ENCODE peak calls at places on chromosome 18, in ten cellular contexts. C is thoracic aorta; V is lung; Y is esophagus squamous epithelium; W is CD8-positive, alpha-beta memory T cell; E is AG04450; I is uterus; S is mammary epithelial cell; L is lower lobe of right lung; F is psoas muscle. A is an unnamed sample.
A peak's percentile ranks its signal among the peaks of the same experiment; 100 is the strongest.

GRCh38 chr18:34772887-34773286 is 62.8 kb downstream of the DTNA start:
- DNase-seq in V (no peak), F (no peak), S (no peak), L (no peak), W (no peak), C (no peak), E (no peak), Y (no peak), I (no peak), A (no peak)

GRCh38 chr18:63758616-63759015 is 16.6 kb upstream of the SERPINB7 start:
- DNase-seq in V (no peak), S (no peak), L (no peak), I (no peak), C (no peak), E (no peak), W (no peak), F (no peak), Y (no peak), A (no peak)

GRCh38 chr18:66344227-66344626 is 259.7 kb downstream of the CDH19 start:
- DNase-seq in W (no peak), V (peak; percentile 35), F (no peak), S (no peak), C (no peak), Y (no peak), E (no peak), L (no peak), I (no peak), A (no peak)

GRCh38 chr18:26686532-26686931 is 138.2 kb upstream of the KCTD1 start:
- DNase-seq in Y (no peak), F (no peak), C (no peak), S (no peak), L (no peak), V (no peak), I (no peak), E (no peak), W (no peak), A (no peak)

GRCh38 chr18:43396266-43396665 is 119.0 kb upstream of the SYT4 start:
- DNase-seq in C (no peak), Y (no peak), V (no peak), W (no peak), F (no peak), L (no peak), I (no peak), S (no peak), E (no peak), A (no peak)

GRCh38 chr18:35406666-35407065 is 29.5 kb upstream of the ZNF396 start:
- DNase-seq in E (no peak), Y (no peak), W (no peak), S (peak; percentile 18), C (no peak), V (no peak), I (no peak), F (no peak), L (no peak), A (no peak)

GRCh38 chr18:46596119-46596518 is 60.9 kb downstream of the LOXHD1 start:
- DNase-seq in W (no peak), Y (no peak), F (no peak), S (no peak), L (no peak), I (no peak), V (no peak), C (no peak), E (no peak), A (no peak)

GRCh38 chr18:49527631-49528327 is 34.1 kb upstream of the LIPG start:
- DNase-seq in W (no peak), V (no peak), L (no peak), I (no peak), S (no peak), F (no peak), E (no peak), Y (no peak), C (no peak), A (no peak)

GRCh38 chr18:45828917-45829811 is 3.7 kb downstream of the SIGLEC15 start:
- DNase-seq in Y (no peak), E (no peak), F (no peak), S (no peak), W (no peak), C (no peak), V (peak; percentile 66), I (no peak), L (peak; percentile 61), A (no peak)

GRCh38 chr18:34729740-34730338 is 19.7 kb downstream of the DTNA start:
- DNase-seq in E (no peak), S (no peak), L (no peak), Y (no peak), W (no peak), I (no peak), V (no peak), C (no peak), F (no peak), A (no peak)

GRCh38 chr18:69469444-69469919 is 68.8 kb downstream of the DOK6 start:
- DNase-seq in W (no peak), C (no peak), V (no peak), Y (no peak), L (no peak), E (no peak), S (no peak), F (no peak), I (no peak), A (no peak)

GRCh38 chr18:49561377-49562193 is at the start of gene LIPG:
- DNase-seq in V (peak; percentile 70), I (no peak), S (peak; percentile 97), C (no peak), F (peak; percentile 25), L (peak; percentile 58), W (peak; percentile 13), Y (no peak), E (no peak), A (peak; percentile 82)

GRCh38 chr18:26575865-26576217 is 27.5 kb upstream of the KCTD1 start:
- DNase-seq in I (no peak), F (no peak), L (no peak), S (no peak), E (no peak), W (no peak), C (no peak), Y (no peak), V (no peak), A (no peak)

GRCh38 chr18:43422483-43422882 is 145.2 kb upstream of the SYT4 start:
- DNase-seq in L (no peak), Y (no peak), W (no peak), F (no peak), V (no peak), S (no peak), C (no peak), I (no peak), E (no peak), A (no peak)

GRCh38 chr18:35376393-35376741 is 770 bp downstream of the ZNF396 start:
- DNase-seq in V (no peak), E (no peak), C (no peak), Y (no peak), L (peak; percentile 73), I (no peak), S (no peak), W (no peak), F (peak; percentile 33), A (no peak)

GRCh38 chr18:79397830-79398761 is 2.4 kb downstream of the NFATC1 start:
- DNase-seq in V (no peak), E (no peak), C (no peak), Y (no peak), S (no peak), I (no peak), F (peak; percentile 12), L (peak; percentile 50), W (no peak), A (no peak)
- H3K27me3 ChIP-seq in V (no peaks in the 10 kb centered on the region), E (peaks cover 29% of the 10 kb centered on the region), C (no peaks in the 10 kb centered on the region), Y (peaks cover 2% of the 10 kb centered on the region), S (peaks cover 10% of the 10 kb centered on the region), I (no peaks in the 10 kb centered on the region), F (no peaks in the 10 kb centered on the region), L (peaks cover 3% of the 10 kb centered on the region), W (no peaks in the 10 kb centered on the region), A (peaks cover 57% of the 10 kb centered on the region)

DNA sequence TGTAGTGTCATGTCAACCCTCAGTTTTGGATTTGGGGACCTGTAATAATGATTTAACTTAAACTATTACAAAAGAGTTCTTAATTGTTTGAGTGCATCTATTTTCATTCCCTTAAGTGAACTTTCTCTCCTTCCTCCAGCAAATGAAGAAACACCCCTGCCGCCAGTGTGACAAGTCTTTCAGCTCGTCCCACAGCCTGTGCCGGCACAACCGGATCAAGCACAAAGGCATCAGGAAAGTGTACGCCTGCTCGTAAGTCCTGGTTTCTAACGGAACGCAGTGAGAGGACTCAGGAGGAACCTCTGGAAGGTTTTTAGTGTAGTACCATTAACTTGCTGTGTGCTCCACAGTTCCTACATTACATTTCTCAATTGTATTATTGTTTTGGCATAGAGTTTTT is 114.2 kb downstream of the ZNF532 start:
- DNase-seq in I (no peak), S (no peak), Y (no peak), F (no peak), E (no peak), V (no peak), C (no peak), W (no peak), L (no peak), A (no peak)
- H3K27me3 ChIP-seq in I (no peaks in the 10 kb centered on the region), S (no peaks in the 10 kb centered on the region), Y (no peaks in the 10 kb centered on the region), F (no peaks in the 10 kb centered on the region), E (no peaks in the 10 kb centered on the region), V (no peaks in the 10 kb centered on the region), C (no peaks in the 10 kb centered on the region), W (no peaks in the 10 kb centered on the region), L (no peaks in the 10 kb centered on the region), A (no peaks in the 10 kb centered on the region)

GRCh38 chr18:57446322-57446721 is 11.1 kb downstream of the ONECUT2 start:
- DNase-seq in F (no peak), Y (no peak), W (no peak), S (no peak), E (no peak), V (no peak), I (no peak), L (no peak), C (no peak), A (no peak)
- H3K27me3 ChIP-seq in F (peaks cover 7% of the 10 kb centered on the region), Y (peaks cover 10% of the 10 kb centered on the region), W (peaks cover 21% of the 10 kb centered on the region), S (peaks cover 13% of the 10 kb centered on the region), E (peaks cover 25% of the 10 kb centered on the region), V (peaks cover 7% of the 10 kb centered on the region), I (no peaks in the 10 kb centered on the region), L (peaks cover 62% of the 10 kb centered on the region), C (peaks cover 9% of the 10 kb centered on the region), A (peaks cover 28% of the 10 kb centered on the region)

GRCh38 chr18:47615043-47615442 is 315.4 kb downstream of the SMAD2 start:
- DNase-seq in E (no peak), I (no peak), L (no peak), V (no peak), W (no peak), F (no peak), C (no peak), S (no peak), Y (no peak), A (no peak)

GRCh38 chr18:47619771-47620170 is 310.7 kb downstream of the SMAD2 start:
- DNase-seq in V (peak; percentile 10), Y (no peak), S (no peak), L (no peak), I (no peak), C (no peak), W (no peak), F (no peak), E (no peak), A (no peak)

GRCh38 chr18:47613929-47614328 is 316.5 kb downstream of the SMAD2 start:
- DNase-seq in L (no peak), E (no peak), W (no peak), Y (no peak), I (no peak), C (no peak), V (no peak), S (no peak), F (no peak), A (no peak)

DNA sequence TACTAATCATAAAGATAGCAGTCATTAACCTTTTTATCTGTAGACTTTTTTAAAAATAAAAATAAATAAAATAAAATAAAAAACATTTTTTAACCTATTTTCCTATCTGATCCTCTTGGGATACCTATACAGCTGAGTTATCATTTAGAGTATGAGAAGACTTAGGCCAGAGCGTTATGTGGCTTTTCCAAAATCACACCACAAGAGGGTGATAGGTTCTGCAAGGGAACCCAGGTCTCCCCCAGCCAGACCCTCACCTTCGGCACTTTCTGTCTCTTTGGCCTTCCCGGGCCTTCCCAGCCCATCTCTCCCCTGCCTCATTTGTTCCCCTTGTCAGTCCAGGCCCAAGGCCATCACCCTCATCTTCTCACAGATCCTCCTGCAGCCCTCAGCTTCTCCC is 311.7 kb downstream of the SMAD2 start:
- DNase-seq in S (no peak), E (no peak), V (peak; percentile 15), C (no peak), Y (no peak), L (no peak), I (no peak), W (no peak), F (no peak), A (no peak)
- H3K27me3 ChIP-seq in S (no peaks in the 10 kb centered on the region), E (no peaks in the 10 kb centered on the region), V (no peaks in the 10 kb centered on the region), C (no peaks in the 10 kb centered on the region), Y (no peaks in the 10 kb centered on the region), L (no peaks in the 10 kb centered on the region), I (no peaks in the 10 kb centered on the region), W (no peaks in the 10 kb centered on the region), F (no peaks in the 10 kb centered on the region), A (no peaks in the 10 kb centered on the region)